ENCODE peak calls at places on chromosomes 7 and 10, in six cellular contexts. B is gastrocnemius medialis, M is fibroblast of the aortic adventitia, Q is brain microvascular endothelial cell, C is astrocyte of the cerebellum, Z is aorta. G is an unnamed sample.

GRCh38 chr7:92246363-92247101 is 758 bp downstream of the ANKIB1 start:
- DNase-seq in B (no peak), Z (peak; percentile 44), C (no peak), M (peak; percentile 30), Q (no peak), G (peak; percentile 33)

GRCh38 chr7:5661941-5662340 is 119.5 kb downstream of the RNF216 start:
- DNase-seq in M (no peak), Q (no peak), Z (no peak), C (no peak), B (no peak), G (peak; percentile 19)

GRCh38 chr10:61942997-61943457 is 41.5 kb downstream of the ARID5B start:
- DNase-seq in Z (no peak), M (peak; percentile 76), C (no peak), B (no peak), Q (peak; percentile 25), G (peak; percentile 78)

GRCh38 chr10:116263870-116264269 is 9.1 kb downstream of the GFRA1 start:
- DNase-seq in Z (no peak), B (no peak), Q (no peak), C (peak; percentile 35), M (no peak), G (no peak)

GRCh38 chr10:15123749-15124184 is 26.6 kb downstream of the RPP38 start:
- DNase-seq in B (no peak), C (peak; percentile 57), Z (no peak), Q (peak; percentile 74), M (peak; percentile 85), G (peak; percentile 75)

GRCh38 chr10:31359979-31360378 is 41.0 kb downstream of the ZEB1 start:
- DNase-seq in Q (no peak), C (no peak), M (peak; percentile 27), Z (no peak), B (no peak), G (peak; percentile 34)

GRCh38 chr7:140212100-140212881 is 35.5 kb upstream of the KDM7A start:
- DNase-seq in Q (no peak), Z (no peak), M (peak; percentile 14), C (no peak), B (no peak), G (no peak)

GRCh38 chr10:131694168-131694962 is 206.4 kb upstream of the PPP2R2D start:
- DNase-seq in C (no peak), Z (no peak), M (no peak), B (no peak), Q (no peak), G (no peak)

GRCh38 chr10:26468691-26469090 is 30.6 kb downstream of the APBB1IP start:
- DNase-seq in M (no peak), B (no peak), Q (no peak), C (no peak), Z (no peak), G (no peak)

GRCh38 chr10:42999385-43000020 is 77.4 kb upstream of the RET start:
- DNase-seq in C (no peak), Z (no peak), Q (no peak), M (no peak), B (no peak), G (no peak)

GRCh38 chr7:149125189-149125863 is 798 bp downstream of the ZNF425 start:
- DNase-seq in Z (no peak), Q (no peak), B (no peak), C (no peak), M (peak; percentile 14), G (peak; percentile 7)

GRCh38 chr7:98864726-98865420 is 4.9 kb downstream of the TMEM130 start:
- DNase-seq in C (no peak), B (no peak), Q (no peak), Z (no peak), M (no peak), G (peak; percentile 37)

GRCh38 chr10:123995461-123996131 is 97.8 kb downstream of the CHST15 start:
- DNase-seq in C (peak; percentile 57), Z (peak; percentile 78), B (peak; percentile 40), M (peak; percentile 87), Q (peak; percentile 88), G (peak; percentile 83)

GRCh38 chr7:83413425-83413824 is 235.5 kb downstream of the SEMA3E start:
- DNase-seq in Z (no peak), Q (no peak), B (no peak), C (no peak), M (peak; percentile 44), G (peak; percentile 54)

GRCh38 chr7:91636129-91636724 is 244.3 kb downstream of the MTERF1 start:
- DNase-seq in M (peak; percentile 32), B (no peak), C (peak; percentile 12), Z (no peak), Q (peak; percentile 19), G (peak; percentile 48)

GRCh38 chr10:47044741-47045140 is 133.5 kb downstream of the PTPN20 start:
- DNase-seq in Q (no peak), B (no peak), Z (peak; percentile 55), M (peak; percentile 42), C (no peak), G (no peak)

GRCh38 chr10:57983226-57983870 is 284.3 kb downstream of the IPMK start:
- DNase-seq in M (no peak), C (no peak), Q (no peak), B (no peak), Z (no peak), G (no peak)

GRCh38 chr10:2262333-2262732 is 525.0 kb upstream of the ADARB2 start:
- DNase-seq in C (no peak), Q (no peak), M (no peak), B (no peak), Z (no peak), G (no peak)

GRCh38 chr7:128115821-128116723 is 84.8 kb upstream of the LRRC4 start:
- DNase-seq in Q (no peak), C (no peak), M (no peak), B (no peak), Z (no peak), G (no peak)

GRCh38 chr7:146216371-146217041 is 99.9 kb downstream of the CNTNAP2 start:
- DNase-seq in M (no peak), C (no peak), Q (no peak), B (no peak), Z (no peak), G (no peak)

DNA sequence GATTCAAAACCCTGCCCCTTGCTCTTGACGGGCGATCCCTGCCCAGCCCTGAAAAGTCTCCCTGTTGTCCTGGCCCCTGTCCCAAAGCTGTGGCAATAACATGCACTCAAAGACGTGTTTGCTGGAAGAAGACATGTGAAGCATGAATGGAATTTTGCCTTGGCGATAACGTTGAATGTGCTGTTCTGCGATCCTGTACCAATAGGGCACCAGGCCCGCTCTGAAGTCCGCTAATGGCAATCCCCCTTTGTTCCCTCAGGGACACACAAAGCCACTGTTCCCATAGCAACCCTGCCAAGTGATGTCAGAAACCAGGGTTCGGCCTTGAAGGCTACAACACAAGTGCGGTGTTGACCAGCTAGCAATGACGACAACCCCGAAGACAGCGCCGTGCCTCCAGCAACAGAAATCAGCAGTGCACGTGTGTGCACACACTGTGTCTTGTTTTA is 284.6 kb downstream of the KLF6 start:
- DNase-seq in Z (peak; percentile 74), Q (peak; percentile 99), C (peak; percentile 93), B (peak; percentile 70), M (peak; percentile 99), G (peak; percentile 100)
- H3K4me3 ChIP-seq in Z (no peak overlapping the region), Q (peak overlapping the region; percentile 29), C (no peak overlapping the region), B (no peak overlapping the region), M (no peak overlapping the region), G (no peak overlapping the region)

DNA sequence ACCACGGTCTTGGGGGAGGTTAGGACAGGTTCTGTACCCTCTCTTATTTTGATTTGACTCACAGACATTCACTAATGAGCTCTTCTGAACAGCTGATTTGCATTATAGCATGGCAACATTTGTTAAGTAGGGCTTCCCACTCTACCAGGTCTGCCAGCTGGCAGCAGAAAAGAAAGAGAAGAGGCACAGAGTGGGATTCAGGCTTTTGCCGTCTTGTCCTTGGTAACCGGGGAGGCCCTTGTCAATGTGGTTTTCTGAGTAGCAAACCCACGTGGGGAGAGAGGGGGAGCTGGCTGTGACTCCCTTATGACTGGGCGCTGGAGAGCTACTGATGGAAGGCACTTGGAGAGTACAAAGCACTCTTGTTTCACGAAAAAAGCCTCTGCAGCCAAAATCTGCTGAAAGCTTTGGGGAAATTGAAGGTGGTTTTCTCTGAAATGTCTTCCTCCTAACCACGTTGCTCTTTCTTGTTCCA is 355.3 kb upstream of the GALNT17 start:
- DNase-seq in M (no peak), C (peak; percentile 57), Q (no peak), Z (no peak), B (no peak), G (peak; percentile 12)
- H3K4me3 ChIP-seq in M (no peak overlapping the region), C (no peak overlapping the region), Q (no peak overlapping the region), Z (no peak overlapping the region), B (no peak overlapping the region), G (no peak overlapping the region)

GRCh38 chr7:12831024-12831423 is 143.6 kb downstream of the ARL4A start:
- DNase-seq in Q (no peak), M (no peak), B (no peak), C (no peak), Z (no peak), G (no peak)

GRCh38 chr7:12833829-12834228 is 146.4 kb downstream of the ARL4A start:
- DNase-seq in Z (no peak), C (no peak), M (no peak), B (no peak), Q (no peak), G (no peak)

GRCh38 chr7:12826079-12826478 is 138.6 kb downstream of the ARL4A start:
- DNase-seq in M (no peak), Z (no peak), B (no peak), C (no peak), Q (no peak), G (no peak)

GRCh38 chr7:12827219-12827821 is 139.9 kb downstream of the ARL4A start:
- DNase-seq in C (peak; percentile 63), B (no peak), Z (no peak), M (peak; percentile 40), Q (peak; percentile 26), G (peak; percentile 2)

DNA sequence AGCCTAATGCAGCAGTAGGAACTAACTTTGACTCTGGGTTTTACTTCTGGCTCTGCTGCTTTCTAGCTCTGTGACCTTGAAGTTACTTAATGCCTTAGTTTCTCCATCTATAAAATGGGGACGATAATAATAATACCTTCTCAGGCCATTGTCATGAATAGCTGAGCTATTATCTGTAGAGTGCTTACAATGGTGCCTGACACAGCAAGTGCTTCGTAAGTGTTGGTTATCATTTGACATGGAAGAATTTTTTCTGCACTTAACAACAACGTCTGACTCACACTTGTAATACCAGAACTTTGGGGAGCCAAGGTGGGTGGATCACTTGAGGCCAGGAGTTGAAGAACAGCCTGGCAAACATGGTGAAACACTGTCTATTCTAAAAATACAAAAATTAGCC is 140.5 kb downstream of the ARL4A start:
- DNase-seq in B (no peak), Q (peak; percentile 40), Z (no peak), M (peak; percentile 32), C (no peak), G (peak; percentile 23)
- H3K4me3 ChIP-seq in B (no peak overlapping the region), Q (no peak overlapping the region), Z (no peak overlapping the region), M (no peak overlapping the region), C (no peak overlapping the region), G (no peak overlapping the region)

GRCh38 chr10:60384708-60385398 is 4.8 kb downstream of the ANK3 start:
- DNase-seq in B (no peak), C (peak; percentile 99), M (peak; percentile 100), Q (peak; percentile 90), Z (peak; percentile 57), G (peak; percentile 99)
- H3K4me3 ChIP-seq in B (no peak overlapping the region), C (no peak overlapping the region), M (no peak overlapping the region), Q (no peak overlapping the region), Z (no peak overlapping the region), G (no peak overlapping the region)

DNA sequence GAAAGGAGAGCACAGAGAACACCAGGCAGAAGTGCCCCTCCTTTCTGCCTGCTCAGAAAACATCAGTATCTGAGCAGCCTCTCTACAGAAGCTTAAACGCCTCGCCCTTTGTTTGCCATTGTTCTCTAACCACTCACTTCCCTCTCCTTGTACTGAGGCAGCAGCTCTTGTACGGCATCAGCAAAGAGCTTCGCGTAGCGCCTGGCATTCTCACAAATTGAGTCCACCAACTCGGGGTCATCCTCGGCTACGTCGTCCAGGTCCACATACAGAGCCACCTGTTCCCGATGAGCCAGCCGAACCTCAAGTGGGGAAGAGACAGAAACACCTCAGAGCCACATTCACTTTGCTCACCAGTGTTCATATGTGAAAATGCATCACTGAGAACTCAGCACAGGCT is 1.7 kb downstream of the MCM7 start:
- DNase-seq in B (no peak), M (no peak), C (no peak), Q (no peak), Z (no peak), G (no peak)
- H3K4me3 ChIP-seq in B (peak overlapping the region; percentile 60), M (peak overlapping the region; percentile 73), C (peak overlapping the region; percentile 85), Q (peak overlapping the region; percentile 81), Z (peak overlapping the region; percentile 88), G (peak overlapping the region; percentile 90)

G was measured in cardiac fibroblast.